ENCODE peak calls at places on chromosome X, in eight cellular contexts. B is stromal cell of bone marrow; Q is upper lobe of right lung; Y is activated CD8-positive, alpha-beta memory T cell treated with anti-CD3 and anti-CD28 coated beads for 48 hours; P is activated CD4-positive, CD25-positive, alpha-beta regulatory T cell treated with anti-CD3 and anti-CD28 coated beads, Interleukin-2, amount 50 U/mL, for 16 hours; S is ELF-1; V is SW 1271; N is activated naive CD4-positive, alpha-beta T cell. L is an unnamed sample.
A peak's percentile ranks its signal among the peaks of the same experiment; 100 is the strongest.

GRCh38 chrX:73916931-73917657 is 354.1 kb downstream of the CHIC1 start:
- DNase-seq in N (no peak), S (peak; percentile 77), B (peak; percentile 31), Y (no peak), Q (no peak), V (peak; percentile 34), P (no peak), L (no peak)

GRCh38 chrX:103309860-103310591 is 764 bp downstream of the BEX2 start:
- DNase-seq in V (no peak), B (no peak), Q (peak; percentile 55), P (no peak), Y (no peak), S (no peak), N (no peak), L (no peak)

GRCh38 chrX:102808336-102808735 is 87.8 kb downstream of the GPRASP3 start:
- DNase-seq in Q (no peak), P (no peak), S (no peak), N (no peak), V (no peak), Y (no peak), B (peak; percentile 43), L (no peak)

GRCh38 chrX:44898411-44899221 is 25.6 kb downstream of the KDM6A start:
- DNase-seq in N (no peak), S (peak; percentile 21), P (no peak), Y (no peak), Q (no peak), B (no peak), V (no peak), L (no peak)

GRCh38 chrX:96568088-96568487 is 116.6 kb upstream of the DIAPH2 start:
- DNase-seq in Y (no peak), B (no peak), V (no peak), N (no peak), P (no peak), S (no peak), Q (no peak), L (no peak)

GRCh38 chrX:136126892-136127406 is 20.4 kb upstream of the FHL1 start:
- DNase-seq in S (no peak), Y (no peak), P (no peak), V (no peak), Q (no peak), B (no peak), N (no peak), L (no peak)

GRCh38 chrX:54492340-54492739 is 3.7 kb downstream of the FGD1 start:
- DNase-seq in B (peak; percentile 75), P (no peak), V (no peak), S (peak; percentile 19), Q (no peak), N (no peak), Y (no peak), L (no peak)

GRCh38 chrX:10233173-10233572 is 76.4 kb downstream of the CLCN4 start:
- DNase-seq in S (no peak), B (no peak), Y (no peak), Q (no peak), P (no peak), N (no peak), V (no peak), L (peak; percentile 25)

GRCh38 chrX:15416133-15416993 is 32.1 kb upstream of the VEGFD start:
- DNase-seq in Y (no peak), P (no peak), B (no peak), S (peak; percentile 16), Q (no peak), V (no peak), N (no peak), L (no peak)

GRCh38 chrX:46381630-46382029 is 163.6 kb downstream of the ZNF674 start:
- DNase-seq in P (no peak), S (peak; percentile 44), V (no peak), B (no peak), Q (no peak), N (no peak), Y (no peak), L (no peak)

GRCh38 chrX:69133561-69134542 is 31.4 kb downstream of the PJA1 start:
- DNase-seq in B (peak; percentile 43), N (no peak), S (peak; percentile 97), V (peak; percentile 25), Q (no peak), P (no peak), Y (no peak), L (peak; percentile 0)

GRCh38 chrX:5681159-5681558 is 547.5 kb downstream of the NLGN4X start:
- DNase-seq in N (no peak), P (no peak), B (no peak), V (no peak), S (no peak), Q (no peak), Y (no peak), L (peak; percentile 6)

GRCh38 chrX:74514384-74514783 is 93.1 kb downstream of the SLC16A2 start:
- DNase-seq in P (no peak), S (peak; percentile 59), Q (no peak), B (no peak), V (no peak), N (no peak), Y (no peak), L (no peak)

GRCh38 chrX:55767100-55767499 is 49.6 kb downstream of the RRAGB start:
- DNase-seq in Q (no peak), S (no peak), V (no peak), N (no peak), B (peak; percentile 2), P (no peak), Y (no peak), L (no peak)

GRCh38 chrX:65509400-65509799 is 25.2 kb downstream of the LAS1L start:
- DNase-seq in S (no peak), Y (no peak), B (no peak), Q (no peak), V (no peak), P (no peak), N (no peak), L (no peak)

L was measured in NCI-H1694.